ENCODE peak calls at places on chromosomes 12 and 14, in six cellular contexts. V, O, Z, F, W and I are unnamed samples.

GRCh38 chr14:23054000-23054811 is 3.1 kb downstream of the CDH24 start:
- DNase-seq in V (peak; percentile 39), O (no peak), Z (no peak), F (no peak), W (peak; percentile 62), I (no peak)

GRCh38 chr12:77494306-77494705 is 336.4 kb upstream of the NAV3 start:
- DNase-seq in V (no peak), O (no peak), Z (no peak), F (no peak), W (no peak), I (no peak)

GRCh38 chr14:35470775-35471174 is 63.2 kb upstream of the INSM2 start:
- DNase-seq in V (peak; percentile 49), O (no peak), Z (no peak), F (no peak), W (no peak), I (no peak)

GRCh38 chr12:51630256-51630880 is 39.3 kb downstream of the SCN8A start:
- DNase-seq in V (no peak), O (no peak), Z (no peak), F (no peak), W (no peak), I (no peak)

GRCh38 chr12:101769865-101770264 is 30.6 kb upstream of the SYCP3 start:
- DNase-seq in V (no peak), O (no peak), Z (no peak), F (no peak), W (no peak), I (no peak)

GRCh38 chr14:72024043-72024407 is 91.8 kb downstream of the RGS6 start:
- DNase-seq in V (peak; percentile 72), O (peak; percentile 42), Z (peak; percentile 15), F (no peak), W (no peak), I (no peak)

GRCh38 chr14:100056431-100056830 is 8.8 kb upstream of the EVL start:
- DNase-seq in V (no peak), O (no peak), Z (no peak), F (no peak), W (no peak), I (no peak)

GRCh38 chr14:103581954-103582703 is 19.4 kb downstream of the COA8 start:
- DNase-seq in V (no peak), O (no peak), Z (no peak), F (no peak), W (no peak), I (no peak)

DNA sequence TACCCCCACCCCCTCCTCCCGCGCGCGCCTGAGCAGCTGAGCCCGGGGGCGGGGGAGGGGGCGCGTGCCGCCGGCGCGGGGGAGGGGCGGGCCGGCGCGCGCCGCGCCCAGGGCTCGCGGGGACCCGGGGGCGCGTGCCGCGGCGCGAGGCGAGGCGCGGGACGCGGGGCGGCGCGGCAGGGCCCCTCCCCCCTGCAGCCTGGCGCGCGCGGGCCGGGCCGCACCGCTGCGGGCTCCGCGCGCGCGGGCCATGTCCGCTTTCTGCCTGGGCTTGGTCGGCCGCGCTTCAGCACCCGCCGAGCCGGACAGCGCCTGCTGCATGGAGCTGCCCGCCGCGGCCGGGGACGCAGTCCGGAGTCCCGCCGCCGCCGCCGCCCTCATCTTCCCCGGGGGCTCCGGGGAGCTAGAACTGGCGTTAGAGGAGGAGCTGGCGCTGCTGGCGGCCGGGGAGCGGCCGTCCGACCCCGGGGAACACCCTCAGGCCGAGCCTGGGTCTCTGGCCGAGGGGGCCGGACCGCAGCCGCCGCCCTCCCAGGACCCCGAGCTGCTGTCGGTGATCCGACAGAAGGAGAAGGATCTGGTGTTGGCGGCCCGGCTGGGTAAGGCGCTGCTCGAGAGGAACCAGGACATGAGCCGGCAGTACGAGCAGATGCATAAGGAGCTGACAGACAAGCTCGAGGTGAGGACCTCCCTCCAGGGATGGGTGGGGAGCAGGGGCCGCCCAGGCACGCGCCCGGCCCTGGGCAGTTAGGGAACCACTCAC is 764 bp downstream of the BICDL1 start:
- DNase-seq in V (peak; percentile 96), O (peak; percentile 85), Z (no peak), F (no peak), W (peak; percentile 91), I (peak; percentile 85)
- H3K27ac ChIP-seq in V (no peak overlapping the region), O (peak overlapping the region; percentile 85), Z (no peak overlapping the region), F (peak overlapping the region; percentile 87), W (no peak overlapping the region), I (no peak overlapping the region)

GRCh38 chr12:10368206-10369171 is 21.4 kb downstream of the KLRK1 start:
- DNase-seq in V (no peak), O (no peak), Z (no peak), F (no peak), W (no peak), I (no peak)
- H3K4me1 ChIP-seq in V (peaks cover 28% of the 10 kb centered on the region), O (peaks cover 27% of the 10 kb centered on the region), Z (peaks cover 18% of the 10 kb centered on the region), F (peaks cover 9% of the 10 kb centered on the region), W (peaks cover 15% of the 10 kb centered on the region), I (peaks cover 9% of the 10 kb centered on the region)

GRCh38 chr14:69798339-69798735 is 1.3 kb upstream of the SLC10A1 start:
- DNase-seq in V (no peak), O (no peak), Z (no peak), F (no peak), W (no peak), I (no peak)

GRCh38 chr14:69796797-69797500 is at the start of gene SLC10A1:
- DNase-seq in V (no peak), O (no peak), Z (no peak), F (no peak), W (no peak), I (no peak)

GRCh38 chr14:69794791-69795190 is 2.2 kb downstream of the SLC10A1 start:
- DNase-seq in V (no peak), O (no peak), Z (no peak), F (no peak), W (no peak), I (no peak)

GRCh38 chr14:69792887-69793421 is 4.1 kb downstream of the SLC10A1 start:
- DNase-seq in V (no peak), O (no peak), Z (no peak), F (no peak), W (no peak), I (no peak)

DNA sequence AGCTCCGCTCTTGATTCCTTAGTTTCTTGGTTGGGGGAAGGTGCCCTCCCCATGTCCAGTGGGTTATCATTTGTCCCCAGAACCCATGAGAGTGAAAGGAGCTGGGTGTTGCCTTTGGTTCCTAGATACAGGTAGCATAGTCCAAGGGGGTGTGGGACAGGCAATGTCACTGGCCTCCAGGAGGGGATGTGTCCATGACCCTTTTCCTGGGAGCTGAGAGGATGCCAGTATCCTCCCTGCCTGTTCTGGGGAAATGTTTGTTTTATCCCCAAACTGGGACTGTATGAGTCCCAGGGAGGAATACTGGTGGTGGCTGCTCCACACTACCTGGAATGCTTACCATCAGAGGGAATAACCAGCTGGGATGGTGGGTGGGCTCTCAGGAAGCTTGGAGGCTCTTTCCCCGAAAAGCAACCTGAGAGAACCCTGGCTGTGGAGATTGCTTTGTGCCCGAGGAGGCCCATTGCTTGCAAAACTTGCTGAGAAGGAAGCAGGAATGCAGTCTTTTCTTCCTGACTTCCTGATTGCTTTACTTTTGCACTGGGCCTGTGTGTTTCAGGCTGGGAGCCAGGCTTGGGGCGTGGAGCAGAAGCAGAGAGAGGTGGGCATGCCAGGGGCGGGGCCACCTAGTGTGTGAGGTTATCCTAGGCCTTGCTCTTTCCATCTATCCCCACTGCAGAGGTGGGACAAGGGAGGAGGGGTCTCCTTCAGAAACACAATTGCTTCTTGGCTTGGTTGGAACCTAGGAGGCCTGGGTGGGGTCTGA is 715 bp upstream of the SLC10A1 start:
- DNase-seq in V (no peak), O (no peak), Z (no peak), F (no peak), W (peak; percentile 69), I (no peak)
- H3K27ac ChIP-seq in V (no peak overlapping the region), O (no peak overlapping the region), Z (no peak overlapping the region), F (no peak overlapping the region), W (no peak overlapping the region), I (no peak overlapping the region)

GRCh38 chr12:54401127-54401526 is 16.6 kb upstream of the ZNF385A start:
- DNase-seq in V (no peak), O (no peak), Z (no peak), F (no peak), W (no peak), I (no peak)

GRCh38 chr12:54405573-54405972 is 13.5 kb downstream of the ITGA5 start:
- DNase-seq in V (no peak), O (no peak), Z (no peak), F (no peak), W (no peak), I (peak; percentile 32)

GRCh38 chr12:54405106-54405505 is 14.0 kb downstream of the ITGA5 start:
- DNase-seq in V (no peak), O (no peak), Z (no peak), F (no peak), W (no peak), I (peak; percentile 44)

GRCh38 chr12:54407183-54407905 is 11.7 kb downstream of the ITGA5 start:
- DNase-seq in V (no peak), O (peak; percentile 32), Z (no peak), F (no peak), W (no peak), I (no peak)

DNA sequence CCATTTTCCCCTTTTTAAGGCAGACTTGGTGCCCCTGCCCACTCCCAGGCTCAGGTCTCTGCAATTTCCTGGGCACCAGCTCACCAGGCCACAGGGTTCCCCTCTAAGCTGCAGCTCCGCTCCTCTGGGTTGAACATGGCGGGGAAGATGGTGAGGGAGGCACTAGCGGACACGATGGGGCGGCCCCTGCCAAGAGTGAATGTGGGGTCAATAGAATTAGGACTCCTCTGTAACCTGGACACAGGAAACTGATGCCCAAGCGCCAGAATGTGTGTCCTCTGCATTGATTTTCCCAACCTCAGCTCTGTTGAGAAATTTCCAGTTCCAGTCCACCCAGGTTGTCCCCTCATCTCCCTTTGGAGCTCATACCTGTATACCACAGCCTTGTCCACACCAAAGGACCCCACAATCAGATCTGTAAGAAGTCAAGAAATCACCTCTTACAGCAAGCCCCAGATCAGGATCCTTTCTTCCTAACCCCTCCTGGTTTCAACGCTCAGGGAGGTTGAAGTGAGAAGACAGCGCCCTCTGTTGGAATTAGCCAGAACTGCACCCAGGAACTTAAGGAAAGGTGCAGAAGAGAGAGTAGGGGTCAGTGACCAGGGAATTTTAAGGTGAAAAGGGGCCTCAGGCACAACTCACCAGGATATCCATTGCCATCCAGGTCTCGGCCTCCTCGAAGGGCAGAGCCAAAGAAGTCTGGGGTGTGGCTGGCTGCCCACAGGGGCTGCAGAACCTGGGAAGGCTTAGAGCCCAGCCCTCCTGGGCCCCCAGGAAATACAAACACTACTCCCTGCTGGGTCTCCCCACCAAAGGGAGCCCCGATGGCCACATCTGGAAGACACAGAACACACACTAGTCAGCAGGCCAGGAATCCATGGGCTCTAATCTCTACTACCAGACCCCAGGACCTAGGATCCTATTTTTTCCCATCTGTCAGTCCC is 14.7 kb downstream of the ITGA5 start:
- DNase-seq in V (peak; percentile 84), O (peak; percentile 59), Z (peak; percentile 39), F (no peak), W (no peak), I (no peak)
- H3K4me1 ChIP-seq in V (no peaks in the 10 kb centered on the region), O (no peaks in the 10 kb centered on the region), Z (no peaks in the 10 kb centered on the region), F (no peaks in the 10 kb centered on the region), W (peaks cover 4% of the 10 kb centered on the region), I (no peaks in the 10 kb centered on the region)

DNA sequence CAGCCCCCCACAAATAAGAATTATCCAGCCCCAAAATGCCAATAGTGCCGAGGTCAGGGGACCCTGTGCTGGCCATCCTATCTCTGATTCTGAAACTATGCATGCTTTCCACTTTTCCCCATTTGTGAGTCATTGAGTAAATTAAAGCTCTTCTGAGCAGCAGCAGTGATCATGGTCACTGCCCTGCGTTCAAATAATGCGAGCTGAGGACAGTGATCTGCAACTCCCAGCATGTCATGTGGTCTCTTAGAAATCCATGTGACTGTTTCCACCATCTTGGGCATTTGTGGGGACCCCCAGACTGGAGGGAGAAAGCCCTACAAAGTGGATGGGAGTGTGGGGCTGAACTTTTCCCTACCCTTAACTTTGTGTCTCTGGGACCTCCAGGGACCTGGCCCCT is 53.8 kb downstream of the C14orf132 start:
- DNase-seq in V (no peak), O (no peak), Z (no peak), F (no peak), W (no peak), I (no peak)
- H3K27ac ChIP-seq in V (no peak overlapping the region), O (no peak overlapping the region), Z (no peak overlapping the region), F (no peak overlapping the region), W (no peak overlapping the region), I (no peak overlapping the region)